ENCODE peak calls at places on chromosomes 11 and 22, in four cellular contexts. Q is lower lobe of right lung, P is astrocyte, Y is uterus. L is an unnamed sample.
A peak's percentile ranks its signal among the peaks of the same experiment; 100 is the strongest.

GRCh38 chr11:28964811-28965210 is 856.6 kb downstream of the METTL15 start:
- DNase-seq in Q (no peak), P (peak; percentile 27), Y (no peak), L (no peak)

GRCh38 chr11:11396290-11397042 is 43.4 kb upstream of the CSNK2A3 start:
- DNase-seq in Q (no peak), P (peak; percentile 95), Y (peak; percentile 86), L (no peak)

GRCh38 chr11:103541186-103541795 is 432.1 kb downstream of the DYNC2H1 start:
- DNase-seq in Q (no peak), P (no peak), Y (no peak), L (no peak)

GRCh38 chr11:27926981-27927481 is 180.9 kb downstream of the KIF18A start:
- DNase-seq in Q (no peak), P (peak; percentile 99), Y (no peak), L (no peak)

GRCh38 chr11:132486060-132486459 is 1046.2 kb downstream of the OPCML start:
- DNase-seq in Q (no peak), P (no peak), Y (no peak), L (no peak)

GRCh38 chr22:25795437-25795836 is 53.4 kb downstream of the MYO18B start:
- DNase-seq in Q (no peak), P (no peak), Y (no peak), L (no peak)

GRCh38 chr11:82899957-82900276 is 313 bp downstream of the PRCP start:
- DNase-seq in Q (no peak), P (no peak), Y (no peak), L (no peak)

GRCh38 chr11:8058216-8058615 is 22.8 kb upstream of the TUB start:
- DNase-seq in Q (no peak), P (no peak), Y (peak; percentile 21), L (no peak)

GRCh38 chr11:43360361-43361032 is 1.8 kb downstream of the TTC17 start:
- DNase-seq in Q (no peak), P (peak; percentile 5), Y (no peak), L (no peak)

GRCh38 chr11:116990061-116990473 is 108.2 kb downstream of the SIK3 start:
- DNase-seq in Q (no peak), P (peak; percentile 96), Y (peak; percentile 29), L (no peak)

GRCh38 chr11:31325162-31325561 is 44.4 kb downstream of the DCDC1 start:
- DNase-seq in Q (no peak), P (peak; percentile 60), Y (no peak), L (no peak)

GRCh38 chr11:67300256-67300755 is 3.0 kb upstream of the SSH3 start:
- DNase-seq in Q (peak; percentile 45), P (no peak), Y (no peak), L (no peak)

GRCh38 chr22:50676661-50677492 is 4.3 kb downstream of the SHANK3 start:
- DNase-seq in Q (no peak), P (no peak), Y (no peak), L (no peak)

GRCh38 chr11:112770487-112770886 is 190.7 kb upstream of the NCAM1 start:
- DNase-seq in Q (no peak), P (no peak), Y (no peak), L (no peak)

GRCh38 chr11:6576471-6577373 is 26.7 kb downstream of the RRP8 start:
- DNase-seq in Q (no peak), P (peak; percentile 75), Y (peak; percentile 48), L (peak; percentile 31)

GRCh38 chr22:22878211-22878570 is 9.4 kb upstream of the IGLL5 start:
- DNase-seq in Q (no peak), P (no peak), Y (no peak), L (no peak)

GRCh38 chr11:118620529-118621070 is 13.2 kb downstream of the PHLDB1 start:
- DNase-seq in Q (peak; percentile 48), P (no peak), Y (no peak), L (no peak)

GRCh38 chr11:58866788-58867187 is 22.3 kb upstream of the GLYATL2 start:
- DNase-seq in Q (no peak), P (no peak), Y (no peak), L (no peak)

GRCh38 chr11:6745465-6746015 is 26.2 kb downstream of the OR2AG2 start:
- DNase-seq in Q (no peak), P (no peak), Y (no peak), L (no peak)

GRCh38 chr11:86558219-86558618 is 114.2 kb downstream of the ME3 start:
- DNase-seq in Q (no peak), P (peak; percentile 32), Y (no peak), L (no peak)

GRCh38 chr22:41620646-41621098 is at the start of gene DESI1:
- DNase-seq in Q (no peak), P (no peak), Y (no peak), L (no peak)

GRCh38 chr11:116707250-116707649 is 65.5 kb downstream of the BUD13 start:
- DNase-seq in Q (peak; percentile 57), P (no peak), Y (no peak), L (no peak)

GRCh38 chr11:106889718-106890117 is 128.6 kb downstream of the GUCY1A2 start:
- DNase-seq in Q (no peak), P (no peak), Y (no peak), L (no peak)

GRCh38 chr22:17972385-17973181 is 51.8 kb downstream of the MICAL3 start:
- DNase-seq in Q (no peak), P (peak; percentile 82), Y (no peak), L (no peak)

GRCh38 chr22:41922336-41922735 is 4.3 kb downstream of the TNFRSF13C start:
- DNase-seq in Q (no peak), P (no peak), Y (no peak), L (no peak)

GRCh38 chr22:44666207-44666585 is 35.8 kb upstream of the PRR5 start:
- DNase-seq in Q (no peak), P (no peak), Y (no peak), L (no peak)

GRCh38 chr11:126072141-126072741 is 9.6 kb upstream of the CDON start:
- DNase-seq in Q (no peak), P (peak; percentile 45), Y (no peak), L (no peak)

GRCh38 chr11:130806746-130807145 is 109.5 kb downstream of the SNX19 start:
- DNase-seq in Q (no peak), P (no peak), Y (no peak), L (no peak)

GRCh38 chr22:39724390-39724789 is 153.8 kb downstream of the CACNA1I start:
- DNase-seq in Q (no peak), P (no peak), Y (no peak), L (no peak)

GRCh38 chr22:22669093-22669492 is 24.7 kb downstream of the GGTLC2 start:
- DNase-seq in Q (no peak), P (no peak), Y (no peak), L (no peak)

GRCh38 chr11:66126808-66127555 is 56.9 kb downstream of the PACS1 start:
- DNase-seq in Q (peak; percentile 50), P (peak; percentile 84), Y (peak; percentile 34), L (peak; percentile 31)

GRCh38 chr22:49418341-49418894 is 409.3 kb downstream of the BRD1 start:
- DNase-seq in Q (no peak), P (no peak), Y (no peak), L (no peak)
- H3K9me3 ChIP-seq in Q (peaks cover 7% of the 10 kb centered on the region), P (peaks cover 17% of the 10 kb centered on the region), Y (no peaks in the 10 kb centered on the region), L (no peaks in the 10 kb centered on the region)

GRCh38 chr11:120216426-120217102 is 5.7 kb downstream of the OAF start:
- DNase-seq in Q (no peak), P (no peak), Y (no peak), L (peak; percentile 74)
- H3K4me1 ChIP-seq in Q (peaks cover 13% of the 10 kb centered on the region), P (peaks cover 21% of the 10 kb centered on the region), Y (peaks cover 9% of the 10 kb centered on the region), L (peaks cover 23% of the 10 kb centered on the region)

GRCh38 chr22:48901324-48901723 is 926.3 kb downstream of the BRD1 start:
- DNase-seq in Q (no peak), P (no peak), Y (no peak), L (no peak)
- H3K9me3 ChIP-seq in Q (no peaks in the 10 kb centered on the region), P (no peaks in the 10 kb centered on the region), Y (no peaks in the 10 kb centered on the region), L (no peaks in the 10 kb centered on the region)

GRCh38 chr11:47179655-47179991 is 2.9 kb upstream of the ARFGAP2 start:
- DNase-seq in Q (no peak), P (no peak), Y (no peak), L (peak; percentile 50)
- H3K4me1 ChIP-seq in Q (peaks cover 25% of the 10 kb centered on the region), P (peaks cover 21% of the 10 kb centered on the region), Y (peaks cover 31% of the 10 kb centered on the region), L (peaks cover 6% of the 10 kb centered on the region)

GRCh38 chr22:47563406-47564157 is 801.1 kb downstream of the TBC1D22A start:
- DNase-seq in Q (no peak), P (no peak), Y (no peak), L (no peak)

GRCh38 chr22:47556473-47556872 is 794.0 kb downstream of the TBC1D22A start:
- DNase-seq in Q (no peak), P (no peak), Y (no peak), L (no peak)

GRCh38 chr22:47561766-47562165 is 799.3 kb downstream of the TBC1D22A start:
- DNase-seq in Q (no peak), P (no peak), Y (no peak), L (no peak)

GRCh38 chr22:47561115-47561675 is 798.7 kb downstream of the TBC1D22A start:
- DNase-seq in Q (no peak), P (no peak), Y (no peak), L (no peak)

DNA sequence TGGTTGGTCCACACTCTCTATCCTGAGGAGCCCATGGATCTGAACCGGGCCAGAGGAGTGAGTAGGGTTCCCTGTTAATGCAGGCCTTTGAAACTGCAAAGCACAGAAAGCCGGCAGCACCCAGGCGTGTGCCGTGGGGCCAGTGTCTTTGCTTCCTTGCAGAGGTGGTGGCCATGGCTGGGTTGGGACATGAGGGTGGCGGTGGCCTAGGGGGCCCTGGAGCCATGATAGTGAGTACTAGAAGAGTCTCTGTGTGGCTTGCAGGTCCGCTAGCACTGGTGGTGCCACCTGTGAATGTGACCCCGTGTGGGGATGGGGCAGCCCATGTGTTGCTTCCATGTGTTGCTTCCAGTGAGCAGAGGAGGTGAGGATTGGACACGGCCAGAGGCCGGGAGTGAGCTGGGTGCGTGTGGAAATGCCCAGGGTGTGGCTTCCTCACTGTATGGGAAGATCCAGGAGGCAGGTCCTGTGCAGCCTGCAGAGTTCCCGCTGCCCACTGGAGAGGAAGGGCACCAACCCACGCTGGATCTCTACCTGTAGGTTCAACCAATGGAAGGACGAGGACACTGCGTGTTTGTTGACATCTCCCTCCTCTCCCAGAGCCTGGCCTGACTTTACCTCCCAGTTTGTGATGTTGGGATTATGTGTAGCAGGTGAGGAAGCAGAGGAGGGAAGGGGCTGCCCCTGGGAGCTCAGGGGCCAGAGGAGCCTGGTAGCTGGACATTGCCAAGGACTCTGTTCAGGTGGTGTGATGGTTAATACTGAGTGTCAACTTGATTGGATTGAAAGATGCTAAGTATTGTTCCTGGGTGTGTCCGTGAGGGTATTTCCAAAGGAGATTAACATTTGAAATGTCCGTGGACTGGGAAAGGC is 796.6 kb downstream of the TBC1D22A start:
- DNase-seq in Q (no peak), P (no peak), Y (no peak), L (no peak)
- H3K9me3 ChIP-seq in Q (no peaks in the 10 kb centered on the region), P (peaks cover 7% of the 10 kb centered on the region), Y (no peaks in the 10 kb centered on the region), L (no peaks in the 10 kb centered on the region)

L was measured in BE2C.